ENCODE peak calls at places on chromosomes 13 and 19, in ten cellular contexts. Z is SHP77 treated with DMSO at 0.1 percent for 48 hours; H is occipital lobe; G is stimulated activated CD8-positive, alpha-beta memory T cell treated with anti-CD3 and anti-CD28 coated beads, Interleukin-2, amount 100 ng/mL, for 1 hour; E is ecto neural progenitor cell; N is spleen; Y is RCC 7860; D is activated T-cell treated with anti-CD3 and anti-CD28 coated beads, Interleukin-2, amount 50 U/mL, for 24 hours; O is AG10803; C is Panc1. I is an unnamed sample.

GRCh38 chr13:50596776-50597203 is 246.7 kb downstream of the DLEU7 start:
- DNase-seq in N (no peak), G (no peak), O (no peak), Z (no peak), D (no peak), Y (no peak), H (no peak), E (no peak), C (no peak), I (no peak)

GRCh38 chr19:35135389-35135909 is 590 bp upstream of the LGI4 start:
- DNase-seq in C (no peak), Z (peak; percentile 8), G (peak; percentile 27), N (peak; percentile 88), D (peak; percentile 81), H (peak; percentile 59), O (peak; percentile 51), E (peak; percentile 93), Y (peak; percentile 4), I (peak; percentile 93)

GRCh38 chr19:19262190-19263057 is 10.7 kb downstream of the TM6SF2 start:
- DNase-seq in O (no peak), E (no peak), D (no peak), H (no peak), G (no peak), C (no peak), N (no peak), Z (no peak), Y (no peak), I (peak; percentile 37)

GRCh38 chr13:53151692-53152421 is 123.2 kb downstream of the OLFM4 start:
- DNase-seq in N (no peak), E (peak; percentile 73), G (no peak), Z (peak; percentile 69), Y (no peak), O (peak; percentile 32), D (no peak), H (no peak), C (peak; percentile 41), I (peak; percentile 68)

GRCh38 chr19:38545596-38545995 is 72.2 kb downstream of the MAP4K1 start:
- DNase-seq in D (no peak), Z (no peak), G (no peak), N (no peak), H (no peak), C (no peak), E (no peak), O (peak; percentile 47), Y (no peak), I (no peak)

GRCh38 chr13:99990045-99990977 is 8.7 kb downstream of the ZIC2 start:
- DNase-seq in G (no peak), O (no peak), D (peak; percentile 45), H (no peak), N (no peak), C (no peak), E (peak; percentile 73), Z (no peak), Y (no peak), I (peak; percentile 64)

GRCh38 chr13:69579351-69579750 is 528.3 kb upstream of the ATXN8OS start:
- DNase-seq in D (no peak), N (no peak), O (no peak), E (no peak), C (no peak), G (no peak), Z (no peak), Y (no peak), H (no peak), I (no peak)

GRCh38 chr19:6887326-6887725 is at the start of gene ADGRE1:
- DNase-seq in D (no peak), C (no peak), Z (no peak), O (no peak), Y (no peak), N (peak; percentile 83), H (no peak), G (no peak), E (no peak), I (no peak)

GRCh38 chr13:110323172-110323851 is 16.2 kb downstream of the COL4A2 start:
- DNase-seq in Z (no peak), Y (peak; percentile 98), H (no peak), E (no peak), D (no peak), G (no peak), O (peak; percentile 89), C (no peak), N (no peak), I (no peak)

GRCh38 chr19:8569066-8569761 is 8.0 kb downstream of the MYO1F start:
- DNase-seq in H (no peak), N (peak; percentile 89), C (no peak), Y (peak; percentile 63), O (peak; percentile 97), D (peak; percentile 62), G (peak; percentile 56), E (no peak), Z (no peak), I (no peak)

GRCh38 chr13:97582170-97582569 is 148.2 kb downstream of the RAP2A start:
- DNase-seq in Y (no peak), Z (no peak), C (no peak), D (no peak), G (no peak), E (no peak), O (no peak), H (no peak), N (no peak), I (no peak)

GRCh38 chr19:56740478-56740877 is 68.9 kb upstream of the ZNF835 start:
- DNase-seq in Z (no peak), Y (no peak), E (no peak), D (no peak), N (no peak), G (no peak), O (no peak), H (no peak), C (no peak), I (no peak)

GRCh38 chr19:18730885-18731513 is 47.5 kb downstream of the CRTC1 start:
- DNase-seq in N (no peak), G (no peak), E (no peak), Z (no peak), C (no peak), O (no peak), H (no peak), Y (no peak), D (no peak), I (no peak)

GRCh38 chr13:73365240-73365639 is 306.4 kb downstream of the KLF5 start:
- DNase-seq in N (no peak), Z (no peak), C (no peak), Y (no peak), D (no peak), O (no peak), H (no peak), E (no peak), G (no peak), I (no peak)

GRCh38 chr19:47805313-47805712 is 962 bp upstream of the TPRX1 start:
- DNase-seq in E (no peak), Y (no peak), O (no peak), D (no peak), Z (no peak), N (no peak), G (no peak), C (no peak), H (no peak), I (no peak)

GRCh38 chr19:20558011-20558410 is 7.6 kb downstream of the ZNF737 start:
- DNase-seq in O (no peak), Z (no peak), G (no peak), D (no peak), N (no peak), H (no peak), C (no peak), E (no peak), Y (no peak), I (no peak)

GRCh38 chr19:34598217-34599155 is 78.5 kb downstream of the SCGB2B2 start:
- DNase-seq in Y (no peak), O (no peak), Z (no peak), H (no peak), N (no peak), D (no peak), C (no peak), E (no peak), G (no peak), I (no peak)

GRCh38 chr13:102040812-102041211 is 361.0 kb downstream of the FGF14 start:
- DNase-seq in E (no peak), N (no peak), H (no peak), G (no peak), O (no peak), Z (peak; percentile 32), Y (no peak), C (no peak), D (no peak), I (no peak)

GRCh38 chr19:12647490-12648071 is 19.0 kb downstream of the MAN2B1 start:
- DNase-seq in C (no peak), D (peak; percentile 64), Y (no peak), O (peak; percentile 16), N (peak; percentile 85), H (no peak), G (no peak), Z (no peak), E (peak; percentile 79), I (peak; percentile 26)

GRCh38 chr13:51581148-51581820 is 3.0 kb upstream of the WDFY2 start:
- DNase-seq in E (no peak), N (no peak), D (no peak), Y (no peak), G (no peak), C (no peak), Z (no peak), H (no peak), O (no peak), I (no peak)

GRCh38 chr19:1173845-1174809 is at the start of gene SBNO2:
- DNase-seq in H (peak; percentile 66), D (peak; percentile 98), Z (peak; percentile 46), O (peak; percentile 82), Y (peak; percentile 78), E (peak; percentile 97), G (peak; percentile 82), C (no peak), N (peak; percentile 96), I (peak; percentile 95)

GRCh38 chr13:88717946-88718345 is 1046.8 kb downstream of the SLITRK5 start:
- DNase-seq in D (no peak), O (no peak), Y (no peak), G (no peak), C (no peak), N (peak; percentile 56), Z (no peak), E (no peak), H (no peak), I (no peak)

GRCh38 chr19:50333737-50334617 is 4.8 kb upstream of the KCNC3 start:
- DNase-seq in Y (no peak), E (peak; percentile 91), Z (peak; percentile 81), C (no peak), H (peak; percentile 84), O (no peak), G (peak; percentile 66), N (peak; percentile 92), D (peak; percentile 90), I (peak; percentile 90)

GRCh38 chr13:61546413-61546812 is 130.8 kb upstream of the PCDH20 start:
- DNase-seq in N (no peak), E (no peak), D (no peak), C (no peak), Z (no peak), Y (no peak), G (no peak), O (no peak), H (no peak), I (no peak)

GRCh38 chr19:38542040-38542439 is 75.7 kb downstream of the MAP4K1 start:
- DNase-seq in H (no peak), G (no peak), N (no peak), Z (no peak), D (no peak), E (no peak), Y (no peak), C (no peak), O (no peak), I (no peak)

GRCh38 chr19:58279042-58279924 is 528 bp downstream of the ZNF8 start:
- DNase-seq in H (peak; percentile 60), N (no peak), Z (no peak), C (no peak), O (peak; percentile 42), Y (peak; percentile 19), G (no peak), E (no peak), D (no peak), I (peak; percentile 77)

GRCh38 chr19:11355160-11356073 is at the start of gene PLPPR2:
- DNase-seq in G (peak; percentile 49), D (peak; percentile 89), E (peak; percentile 91), Z (peak; percentile 56), Y (peak; percentile 44), N (peak; percentile 95), O (peak; percentile 85), C (no peak), H (peak; percentile 87), I (peak; percentile 95)

GRCh38 chr19:3189702-3190469 is 4.2 kb downstream of the NCLN start:
- DNase-seq in Y (no peak), D (no peak), C (no peak), G (no peak), N (no peak), E (no peak), Z (no peak), O (no peak), H (no peak), I (no peak)